ENCODE peak calls at places on chromosomes 1 and 21, in five cellular contexts. Q, R, S, V and D are unnamed samples.
A peak's percentile ranks its signal among the peaks of the same experiment; 100 is the strongest.

GRCh38 chr1:110281363-110282290 is 57.5 kb upstream of the RBM15 start:
- DNase-seq in Q (no peak), R (no peak), S (no peak), V (no peak), D (no peak)

GRCh38 chr1:162003825-162004205 is 19.9 kb downstream of the OLFML2B start:
- DNase-seq in Q (no peak), R (peak; percentile 75), S (no peak), V (peak; percentile 33), D (peak; percentile 91)

GRCh38 chr1:62131093-62131725 is 63.4 kb upstream of the L1TD1 start:
- DNase-seq in Q (no peak), R (no peak), S (peak; percentile 65), V (peak; percentile 56), D (peak; percentile 66)

GRCh38 chr1:37167479-37167878 is 133.2 kb upstream of the GRIK3 start:
- DNase-seq in Q (no peak), R (no peak), S (no peak), V (no peak), D (no peak)

GRCh38 chr1:220886470-220887201 is 7.4 kb downstream of the HLX start:
- DNase-seq in Q (no peak), R (no peak), S (no peak), V (no peak), D (no peak)

GRCh38 chr1:238738942-238739341 is 647.4 kb upstream of the CHRM3 start:
- DNase-seq in Q (no peak), R (peak; percentile 7), S (no peak), V (no peak), D (no peak)

GRCh38 chr1:89631756-89632155 is 1.2 kb upstream of the LRRC8C start:
- DNase-seq in Q (no peak), R (no peak), S (no peak), V (no peak), D (no peak)

GRCh38 chr1:119286587-119287181 is 81.9 kb upstream of the HAO2 start:
- DNase-seq in Q (no peak), R (no peak), S (peak; percentile 31), V (peak; percentile 28), D (peak; percentile 48)

GRCh38 chr21:38511662-38512243 is 13.5 kb upstream of the ERG start:
- DNase-seq in Q (no peak), R (no peak), S (no peak), V (no peak), D (no peak)

GRCh38 chr1:200971955-200972711 is 51.4 kb downstream of the KIF21B start:
- DNase-seq in Q (peak; percentile 54), R (no peak), S (peak; percentile 37), V (peak; percentile 39), D (peak; percentile 52)

GRCh38 chr1:160127865-160128523 is 12.4 kb downstream of the ATP1A2 start:
- DNase-seq in Q (no peak), R (no peak), S (peak; percentile 41), V (no peak), D (peak; percentile 21)

GRCh38 chr1:109025691-109026090 is 16.2 kb downstream of the WDR47 start:
- DNase-seq in Q (no peak), R (no peak), S (no peak), V (no peak), D (peak; percentile 33)

GRCh38 chr1:85295654-85296053 is 19.2 kb upstream of the BCL10 start:
- DNase-seq in Q (no peak), R (no peak), S (no peak), V (no peak), D (no peak)

GRCh38 chr1:246032111-246032551 is 474.9 kb downstream of the SMYD3 start:
- DNase-seq in Q (no peak), R (no peak), S (no peak), V (no peak), D (peak; percentile 19)

GRCh38 chr1:183804916-183805734 is at the start of gene RGL1:
- DNase-seq in Q (peak; percentile 79), R (no peak), S (peak; percentile 51), V (peak; percentile 89), D (peak; percentile 83)

GRCh38 chr21:33035147-33035546 is 9.4 kb downstream of the OLIG2 start:
- DNase-seq in Q (no peak), R (no peak), S (no peak), V (no peak), D (no peak)

GRCh38 chr21:45138199-45139002 is 64.0 kb downstream of the ADARB1 start:
- DNase-seq in Q (peak; percentile 72), R (no peak), S (peak; percentile 72), V (peak; percentile 57), D (peak; percentile 71)

GRCh38 chr1:3074297-3074741 is 5.3 kb downstream of the PRDM16 start:
- DNase-seq in Q (no peak), R (no peak), S (peak; percentile 16), V (no peak), D (no peak)

GRCh38 chr1:230752407-230752806 is 5.2 kb downstream of the CAPN9 start:
- DNase-seq in Q (no peak), R (no peak), S (no peak), V (no peak), D (no peak)

GRCh38 chr1:24117132-24117531 is 5.2 kb upstream of the MYOM3 start:
- DNase-seq in Q (no peak), R (no peak), S (no peak), V (no peak), D (no peak)

GRCh38 chr1:44881011-44881632 is 38.1 kb upstream of the PTCH2 start:
- DNase-seq in Q (no peak), R (peak; percentile 59), S (no peak), V (no peak), D (no peak)

GRCh38 chr1:174995916-174996315 is 3.8 kb upstream of the CACYBP start:
- DNase-seq in Q (no peak), R (no peak), S (no peak), V (no peak), D (peak; percentile 63)

GRCh38 chr1:236608930-236609726 is 4.8 kb upstream of the HEATR1 start:
- DNase-seq in Q (peak; percentile 35), R (no peak), S (peak; percentile 73), V (peak; percentile 74), D (peak; percentile 75)
- TF ChIP-seq CTCF in Q (peak; percentile 54), R (peak; percentile 33), S (peak; percentile 87), V (peak; percentile 49), D (peak; percentile 65)

GRCh38 chr1:47187226-47187925 is 2.5 kb downstream of the PDZK1IP1 start:
- DNase-seq in Q (no peak), R (no peak), S (no peak), V (no peak), D (no peak)
- H3K4me3 ChIP-seq in Q (no peak overlapping the region), R (no peak overlapping the region), S (no peak overlapping the region), V (no peak overlapping the region), D (no peak overlapping the region)

DNA sequence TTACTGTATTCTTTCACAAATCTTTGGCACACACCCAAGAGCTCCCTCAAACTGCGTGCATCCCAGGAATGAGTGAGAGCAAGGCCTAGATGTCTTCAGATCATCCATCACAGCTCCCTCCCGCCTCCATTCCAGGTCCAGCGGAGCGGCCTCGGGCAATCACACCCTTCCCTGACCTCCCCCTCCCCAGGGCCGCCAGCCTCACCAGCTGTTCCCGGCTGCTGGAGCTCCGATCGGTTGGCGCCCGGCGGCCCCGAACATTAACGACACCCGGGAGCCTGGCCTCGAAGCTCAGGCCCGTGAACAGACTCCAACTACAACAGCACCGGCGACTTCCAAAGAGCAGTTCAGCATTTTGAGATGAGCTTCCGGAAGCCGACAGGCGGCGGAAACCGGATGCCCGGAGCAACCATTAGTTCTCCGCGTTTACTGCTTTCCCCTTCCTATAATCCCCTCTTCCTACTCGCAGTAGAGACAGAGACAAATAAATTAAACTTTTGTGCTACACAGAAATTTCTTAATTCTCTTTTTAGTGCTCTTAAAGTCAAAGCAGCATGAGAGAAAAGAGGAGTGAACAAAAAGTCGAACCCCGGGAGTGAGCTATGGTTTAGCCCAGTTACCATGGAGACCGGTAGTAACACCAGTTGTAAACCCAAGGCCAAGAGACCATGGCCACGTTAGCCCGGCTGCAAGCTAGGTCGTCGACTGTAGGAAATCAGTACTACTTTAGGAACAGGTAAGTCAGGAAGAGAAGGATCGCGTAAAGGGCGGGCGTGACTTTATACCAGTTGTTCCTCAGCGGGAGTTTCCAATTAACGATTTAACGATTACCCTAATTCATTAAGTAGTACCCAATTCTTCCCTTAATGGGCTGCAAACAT is at the start of the genes GPATCH2 and SPATA17:
- DNase-seq in Q (peak; percentile 68), R (peak; percentile 53), S (peak; percentile 92), V (peak; percentile 90), D (peak; percentile 93)
- TF ChIP-seq CTCF in Q (peak; percentile 11), R (peak; percentile 25), S (no peak), V (no peak), D (peak; percentile 42)

GRCh38 chr1:209805341-209805781 is 581 bp downstream of the IRF6 start:
- DNase-seq in Q (no peak), R (no peak), S (no peak), V (peak; percentile 37), D (no peak)
- H3K4me3 ChIP-seq in Q (peak overlapping the region; percentile 25), R (peak overlapping the region; percentile 67), S (no peak overlapping the region), V (no peak overlapping the region), D (peak overlapping the region; percentile 55)

GRCh38 chr1:153292740-153293479 is 19.8 kb downstream of the PGLYRP3 start:
- DNase-seq in Q (no peak), R (no peak), S (no peak), V (no peak), D (no peak)

GRCh38 chr1:153291514-153291913 is 21.2 kb downstream of the PGLYRP3 start:
- DNase-seq in Q (no peak), R (no peak), S (no peak), V (no peak), D (no peak)

GRCh38 chr1:153292185-153292584 is 20.6 kb downstream of the PGLYRP3 start:
- DNase-seq in Q (no peak), R (no peak), S (no peak), V (no peak), D (no peak)

GRCh38 chr1:153293480-153293775 is 19.3 kb downstream of the PGLYRP3 start:
- DNase-seq in Q (no peak), R (no peak), S (no peak), V (no peak), D (no peak)

GRCh38 chr1:153288634-153289275 is 24.0 kb downstream of the PGLYRP3 start:
- DNase-seq in Q (no peak), R (no peak), S (peak; percentile 35), V (no peak), D (no peak)
- TF ChIP-seq CTCF in Q (no peak), R (peak; percentile 34), S (peak; percentile 49), V (peak; percentile 64), D (peak; percentile 57)

DNA sequence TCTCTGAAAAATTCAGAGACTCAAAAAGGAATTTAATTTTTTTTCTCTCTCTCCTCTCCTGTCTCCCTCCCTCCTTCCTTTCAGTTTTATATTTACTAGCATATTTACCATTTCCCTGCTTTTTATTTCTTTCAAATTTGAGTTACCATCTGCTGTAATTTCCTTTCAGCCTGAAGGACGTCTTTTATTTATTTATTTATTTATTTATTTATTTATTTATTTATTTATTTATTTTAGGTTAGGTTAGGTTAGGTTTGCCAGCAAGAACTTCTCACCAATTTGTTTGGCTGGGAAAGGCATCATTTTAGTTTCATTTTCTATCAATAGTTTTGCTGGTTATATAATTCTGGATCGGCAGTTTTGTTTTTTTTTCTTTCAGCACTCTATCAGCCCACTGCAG is 231.7 kb upstream of the ZRANB2 start:
- DNase-seq in Q (no peak), R (no peak), S (no peak), V (no peak), D (no peak)
- H3K4me3 ChIP-seq in Q (no peak overlapping the region), R (no peak overlapping the region), S (no peak overlapping the region), V (no peak overlapping the region), D (no peak overlapping the region)

GRCh38 chr1:14466006-14466405 is 132.5 kb upstream of the KAZN start:
- DNase-seq in Q (no peak), R (no peak), S (no peak), V (no peak), D (no peak)

GRCh38 chr1:14468751-14469150 is 129.7 kb upstream of the KAZN start:
- DNase-seq in Q (no peak), R (no peak), S (no peak), V (no peak), D (no peak)

GRCh38 chr1:14470802-14471201 is 127.7 kb upstream of the KAZN start:
- DNase-seq in Q (no peak), R (no peak), S (no peak), V (no peak), D (no peak)

GRCh38 chr1:14467112-14467511 is 131.4 kb upstream of the KAZN start:
- DNase-seq in Q (no peak), R (no peak), S (no peak), V (no peak), D (no peak)
- TF ChIP-seq CTCF in Q (no peak), R (no peak), S (no peak), V (no peak), D (no peak)